ENCODE peak calls at places on chromosomes 5 and 9, in eight cellular contexts. D is GM10248, H is HFFc6, O is kidney epithelial cell, W is WTC11, Q is PC-3, L is Calu3, M is GM12865. J is an unnamed sample.

GRCh38 chr5:5134107-5134506 is 6.0 kb upstream of the ADAMTS16 start:
- DNase-seq in W (no peak), L (no peak), H (no peak), Q (no peak), O (no peak), D (no peak), M (no peak), J (no peak)

GRCh38 chr9:131503626-131504465 is 1.1 kb downstream of the POMT1 start:
- DNase-seq in L (peak), M (peak), O (peak), H (peak), W (peak), Q (peak), D (peak), J (no peak)

GRCh38 chr5:65970481-65971367 is 44.3 kb downstream of the ERBIN start:
- DNase-seq in O (no peak), W (no peak), M (peak), H (no peak), L (no peak), Q (no peak), D (no peak), J (no peak)

GRCh38 chr5:87411586-87412416 is 929 bp downstream of the CCNH start:
- DNase-seq in D (no peak), L (no peak), O (no peak), W (no peak), H (no peak), Q (peak), M (peak), J (no peak)

GRCh38 chr5:79509244-79509880 is 4.6 kb downstream of the HOMER1 start:
- DNase-seq in M (no peak), O (no peak), W (no peak), L (no peak), D (no peak), H (no peak), Q (no peak), J (no peak)

GRCh38 chr5:129125819-129126218 is 31.3 kb downstream of the ISOC1 start:
- DNase-seq in W (no peak), M (peak), L (no peak), O (no peak), H (no peak), D (peak), Q (no peak), J (no peak)

GRCh38 chr9:114246558-114246957 is 76.3 kb upstream of the ORM1 start:
- DNase-seq in D (no peak), L (no peak), O (no peak), Q (no peak), M (no peak), H (no peak), W (no peak), J (no peak)

GRCh38 chr9:137161558-137162483 is 8.0 kb downstream of the LRRC26 start:
- DNase-seq in O (no peak), M (no peak), Q (no peak), L (no peak), H (no peak), D (no peak), W (peak), J (no peak)

GRCh38 chr9:129069128-129069824 is 11.6 kb upstream of the DOLPP1 start:
- DNase-seq in H (no peak), W (no peak), M (peak), Q (no peak), D (peak), O (no peak), L (no peak), J (no peak)

GRCh38 chr5:80860934-80861613 is 99.1 kb upstream of the RASGRF2 start:
- DNase-seq in H (peak), L (no peak), Q (no peak), D (no peak), W (no peak), M (no peak), O (no peak), J (no peak)

GRCh38 chr5:87120518-87121314 is 147.0 kb upstream of the RASA1 start:
- DNase-seq in H (peak), L (peak), Q (peak), W (no peak), D (peak), M (peak), O (peak), J (peak)

GRCh38 chr9:4555251-4555650 is 65.0 kb downstream of the SLC1A1 start:
- DNase-seq in O (peak), L (no peak), H (peak), M (no peak), W (no peak), D (no peak), Q (no peak), J (no peak)

GRCh38 chr5:62719061-62719730 is 140.6 kb downstream of the LRRC70 start:
- DNase-seq in L (no peak), D (no peak), M (no peak), W (no peak), O (peak), Q (no peak), H (no peak), J (no peak)

GRCh38 chr9:30015073-30015472 is 2369.4 kb upstream of the ACO1 start:
- DNase-seq in Q (no peak), O (no peak), H (no peak), W (no peak), L (no peak), M (no peak), D (no peak), J (no peak)

GRCh38 chr5:72145351-72145750 is 38.1 kb downstream of the MAP1B start:
- DNase-seq in O (no peak), W (no peak), M (no peak), H (no peak), Q (no peak), L (no peak), D (no peak), J (no peak)

GRCh38 chr9:89871871-89872331 is 267.1 kb downstream of the GADD45G start:
- DNase-seq in O (no peak), W (no peak), D (no peak), L (no peak), H (no peak), Q (no peak), M (no peak), J (no peak)

GRCh38 chr5:1795506-1795905 is 4.1 kb downstream of the MRPL36 start:
- DNase-seq in W (no peak), O (no peak), L (no peak), D (no peak), M (no peak), Q (no peak), H (no peak), J (no peak)

GRCh38 chr5:72107874-72108199 is 562 bp downstream of the MAP1B start:
- DNase-seq in Q (no peak), M (peak), L (peak), O (no peak), D (peak), W (peak), H (no peak), J (no peak)

GRCh38 chr5:42721484-42721883 is 35.1 kb upstream of the CCDC152 start:
- DNase-seq in M (no peak), L (no peak), D (no peak), Q (no peak), H (no peak), W (no peak), O (no peak), J (no peak)

GRCh38 chr9:114790521-114790920 is 15.3 kb downstream of the TNFSF15 start:
- DNase-seq in H (no peak), M (no peak), L (no peak), Q (no peak), O (no peak), W (no peak), D (no peak), J (peak)

GRCh38 chr9:133948138-133948537 is 44.0 kb downstream of the VAV2 start:
- DNase-seq in M (no peak), O (no peak), D (no peak), H (no peak), L (no peak), Q (no peak), W (peak), J (no peak)

DNA sequence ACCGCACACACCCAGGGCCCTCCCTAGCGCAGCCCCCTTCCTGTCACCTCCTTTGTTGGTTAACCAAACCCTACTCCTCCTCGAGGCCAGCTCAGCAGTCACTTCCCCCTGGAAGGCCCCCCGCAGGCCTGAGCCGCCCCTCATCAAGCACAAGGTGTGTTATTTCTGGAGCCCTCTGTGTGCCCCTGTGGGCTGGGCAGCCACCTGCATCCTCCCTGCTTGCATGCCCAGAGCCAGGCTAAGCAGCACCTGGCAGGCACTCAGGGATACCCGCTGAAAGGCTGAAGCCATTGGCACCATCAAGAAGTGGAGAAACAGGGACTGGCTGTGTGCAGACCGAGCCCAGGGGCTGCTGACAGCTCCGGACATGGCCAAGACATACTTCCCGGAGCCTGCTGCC is 121.8 kb downstream of the ZNF354C start:
- DNase-seq in M (no peak), L (no peak), H (no peak), O (no peak), W (peak), Q (no peak), D (no peak), J (no peak)
- TF ChIP-seq CTCF in M (no peak), L (no peak), H (no peak), O (no peak), W (no peak), Q (no peak), D (no peak), J (no peak)

GRCh38 chr9:15513335-15513734 is 2.6 kb upstream of the PSIP1 start:
- DNase-seq in M (peak), Q (peak), H (peak), D (no peak), W (peak), O (no peak), L (peak), J (no peak)
- TF ChIP-seq CTCF in M (peak), Q (peak), H (peak), D (peak), W (no peak), O (peak), L (no peak), J (peak)

DNA sequence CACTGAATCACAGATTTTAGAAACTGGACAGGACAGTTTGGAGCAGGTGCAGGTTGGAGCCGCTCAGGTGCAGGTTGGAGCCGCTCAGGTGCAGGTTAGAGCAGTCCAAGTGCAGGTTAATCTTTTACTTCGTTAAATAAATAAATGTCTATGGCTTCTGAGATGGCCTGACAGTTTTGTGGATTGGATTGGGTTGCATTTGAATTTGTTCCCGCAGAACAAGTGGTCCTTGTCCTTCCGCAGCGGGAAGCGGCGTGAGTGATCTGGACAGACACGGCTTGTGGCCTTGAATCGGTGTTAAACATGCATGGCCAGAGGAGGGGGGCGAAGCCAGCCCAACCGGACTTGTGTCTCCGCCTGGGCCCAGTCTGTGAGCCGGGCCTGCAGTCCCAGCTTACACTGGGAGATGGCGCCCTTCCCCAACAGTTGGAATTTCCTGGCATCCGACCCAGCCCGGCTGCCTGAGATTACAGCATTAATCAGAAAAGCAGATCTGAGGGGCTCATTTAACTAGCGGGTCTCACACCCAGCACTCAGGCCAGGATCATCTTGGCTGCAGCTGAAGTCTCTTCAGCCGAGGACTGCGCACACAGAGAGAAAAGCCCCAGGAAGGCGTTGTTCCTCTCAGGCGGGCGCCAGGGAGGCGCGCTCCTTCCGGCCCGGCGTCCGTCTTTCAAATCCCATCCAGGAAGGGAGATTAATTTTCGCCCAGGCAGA is 1.5 kb upstream of the OLFM1 start:
- DNase-seq in W (peak), L (peak), O (no peak), H (peak), M (peak), D (peak), Q (peak), J (peak)
- TF ChIP-seq CTCF in W (peak), L (no peak), O (peak), H (peak), M (peak), D (peak), Q (peak), J (peak)

DNA sequence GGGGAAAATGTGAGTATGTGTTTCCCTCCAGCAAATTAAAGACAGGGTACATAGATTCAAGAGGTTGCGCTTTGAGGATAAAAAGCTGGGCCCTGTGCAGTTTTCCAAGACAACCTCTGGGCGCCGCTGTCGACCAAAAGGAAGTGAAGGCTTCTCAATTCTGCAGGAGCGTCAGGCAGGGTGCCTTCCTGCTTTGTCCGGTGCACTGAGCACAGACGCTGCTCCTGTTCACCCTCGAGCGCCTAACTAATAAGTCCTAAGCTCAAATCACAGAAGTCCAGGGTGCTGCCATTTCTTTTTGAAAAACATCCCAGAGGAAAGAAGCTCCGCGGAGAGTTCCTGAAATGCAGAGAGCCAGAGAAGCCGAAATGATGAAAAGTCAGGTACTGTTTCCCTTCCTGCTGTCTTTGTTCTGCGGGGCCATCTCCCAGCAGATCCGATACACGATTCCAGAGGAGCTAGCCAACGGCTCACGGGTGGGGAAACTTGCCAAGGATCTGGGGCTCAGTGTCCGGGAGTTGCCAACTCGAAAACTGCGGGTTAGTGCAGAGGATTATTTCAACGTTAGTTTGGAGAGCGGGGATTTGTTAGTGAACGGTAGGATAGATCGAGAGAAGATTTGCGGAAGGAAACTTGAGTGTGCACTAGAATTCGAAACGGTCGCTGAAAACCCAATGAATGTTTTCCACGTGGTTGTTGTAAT is at the start of gene PCDHGB1:
- DNase-seq in H (peak), D (peak), M (peak), O (no peak), Q (no peak), L (no peak), W (peak), J (no peak)
- TF ChIP-seq CTCF in H (peak), D (peak), M (peak), O (peak), Q (no peak), L (no peak), W (peak), J (peak)

J was measured in epithelial cell of proximal tubule.